ENCODE peak calls at places on chromosomes 11 and 22, in six cellular contexts. One of them, this sample, is unnamed.

GRCh38 chr11:130223291-130223971 is 63.8 kb downstream of the ST14 start:
- DNase-seq in effector memory CD4-positive, alpha-beta T cell: no peak
- DNase-seq in psoas muscle: no peak
- DNase-seq in heart right ventricle: no peak
- DNase-seq in sigmoid colon: no peak
- DNase-seq in lower leg skin: no peak
- DNase-seq in this sample: no peak

GRCh38 chr11:62439785-62440602 is 21.2 kb downstream of the SCGB1A1 start:
- DNase-seq in effector memory CD4-positive, alpha-beta T cell: no peak
- DNase-seq in psoas muscle: peak
- DNase-seq in heart right ventricle: peak
- DNase-seq in sigmoid colon: peak
- DNase-seq in lower leg skin: peak
- DNase-seq in this sample: no peak

GRCh38 chr22:48156603-48157355 is 1394.3 kb downstream of the TBC1D22A start:
- DNase-seq in effector memory CD4-positive, alpha-beta T cell: no peak
- DNase-seq in psoas muscle: no peak
- DNase-seq in heart right ventricle: no peak
- DNase-seq in sigmoid colon: no peak
- DNase-seq in lower leg skin: peak
- DNase-seq in this sample: no peak

GRCh38 chr11:10899542-10899830 is 41.6 kb upstream of the ZBED5 start:
- DNase-seq in effector memory CD4-positive, alpha-beta T cell: no peak
- DNase-seq in psoas muscle: peak
- DNase-seq in heart right ventricle: peak
- DNase-seq in sigmoid colon: peak
- DNase-seq in lower leg skin: peak
- DNase-seq in this sample: peak

GRCh38 chr11:1557904-1558831 is 13.9 kb downstream of the DUSP8 start:
- DNase-seq in effector memory CD4-positive, alpha-beta T cell: no peak
- DNase-seq in psoas muscle: peak
- DNase-seq in heart right ventricle: peak
- DNase-seq in sigmoid colon: peak
- DNase-seq in lower leg skin: no peak
- DNase-seq in this sample: no peak

GRCh38 chr11:91749231-91749630 is 475.4 kb upstream of the FAT3 start:
- DNase-seq in effector memory CD4-positive, alpha-beta T cell: no peak
- DNase-seq in psoas muscle: no peak
- DNase-seq in heart right ventricle: no peak
- DNase-seq in sigmoid colon: no peak
- DNase-seq in lower leg skin: no peak
- DNase-seq in this sample: no peak

GRCh38 chr11:33723238-33723881 is 12.9 kb downstream of the CD59 start:
- DNase-seq in effector memory CD4-positive, alpha-beta T cell: no peak
- DNase-seq in psoas muscle: peak
- DNase-seq in heart right ventricle: no peak
- DNase-seq in sigmoid colon: no peak
- DNase-seq in lower leg skin: peak
- DNase-seq in this sample: no peak

GRCh38 chr11:105000797-105001196 is 22.2 kb downstream of the CASP5 start:
- DNase-seq in effector memory CD4-positive, alpha-beta T cell: peak
- DNase-seq in psoas muscle: no peak
- DNase-seq in heart right ventricle: peak
- DNase-seq in sigmoid colon: no peak
- DNase-seq in lower leg skin: no peak
- DNase-seq in this sample: no peak

GRCh38 chr22:35560366-35560765 is 19.7 kb downstream of the RASD2 start:
- DNase-seq in effector memory CD4-positive, alpha-beta T cell: no peak
- DNase-seq in psoas muscle: no peak
- DNase-seq in heart right ventricle: no peak
- DNase-seq in sigmoid colon: no peak
- DNase-seq in lower leg skin: no peak
- DNase-seq in this sample: no peak

GRCh38 chr22:50310949-50311444 is 3.6 kb upstream of the PLXNB2 start:
- DNase-seq in effector memory CD4-positive, alpha-beta T cell: no peak
- DNase-seq in psoas muscle: peak
- DNase-seq in heart right ventricle: peak
- DNase-seq in sigmoid colon: no peak
- DNase-seq in lower leg skin: no peak
- DNase-seq in this sample: no peak

GRCh38 chr22:36323855-36324331 is 63.9 kb downstream of the MYH9 start:
- DNase-seq in effector memory CD4-positive, alpha-beta T cell: no peak
- DNase-seq in psoas muscle: no peak
- DNase-seq in heart right ventricle: peak
- DNase-seq in sigmoid colon: no peak
- DNase-seq in lower leg skin: no peak
- DNase-seq in this sample: peak

GRCh38 chr11:68840661-68841653 is 759 bp downstream of the CPT1A start:
- DNase-seq in effector memory CD4-positive, alpha-beta T cell: no peak
- DNase-seq in psoas muscle: peak
- DNase-seq in heart right ventricle: peak
- DNase-seq in sigmoid colon: peak
- DNase-seq in lower leg skin: peak
- DNase-seq in this sample: peak

GRCh38 chr22:41762980-41763779 is 37.3 kb upstream of the CCDC134 start:
- DNase-seq in effector memory CD4-positive, alpha-beta T cell: no peak
- DNase-seq in psoas muscle: no peak
- DNase-seq in heart right ventricle: no peak
- DNase-seq in sigmoid colon: no peak
- DNase-seq in lower leg skin: no peak
- DNase-seq in this sample: no peak

GRCh38 chr11:2802389-2803185 is 83.0 kb downstream of the CDKN1C start:
- DNase-seq in effector memory CD4-positive, alpha-beta T cell: no peak
- DNase-seq in psoas muscle: peak
- DNase-seq in heart right ventricle: peak
- DNase-seq in sigmoid colon: peak
- DNase-seq in lower leg skin: peak
- DNase-seq in this sample: peak

GRCh38 chr11:2319791-2320481 is 18.1 kb downstream of the TSPAN32 start:
- DNase-seq in effector memory CD4-positive, alpha-beta T cell: no peak
- DNase-seq in psoas muscle: no peak
- DNase-seq in heart right ventricle: no peak
- DNase-seq in sigmoid colon: peak
- DNase-seq in lower leg skin: peak
- DNase-seq in this sample: no peak

GRCh38 chr11:13339196-13340153 is 61.9 kb downstream of the BMAL1 start:
- DNase-seq in effector memory CD4-positive, alpha-beta T cell: peak
- DNase-seq in psoas muscle: no peak
- DNase-seq in heart right ventricle: no peak
- DNase-seq in sigmoid colon: no peak
- DNase-seq in lower leg skin: no peak
- DNase-seq in this sample: no peak

GRCh38 chr11:81907996-81908395 is 825.7 kb downstream of the FAM181B start:
- DNase-seq in effector memory CD4-positive, alpha-beta T cell: no peak
- DNase-seq in psoas muscle: no peak
- DNase-seq in heart right ventricle: no peak
- DNase-seq in sigmoid colon: no peak
- DNase-seq in lower leg skin: no peak
- DNase-seq in this sample: no peak

GRCh38 chr11:130518164-130518563 is 69.7 kb downstream of the ADAMTS15 start:
- DNase-seq in effector memory CD4-positive, alpha-beta T cell: no peak
- DNase-seq in psoas muscle: no peak
- DNase-seq in heart right ventricle: no peak
- DNase-seq in sigmoid colon: no peak
- DNase-seq in lower leg skin: no peak
- DNase-seq in this sample: no peak

GRCh38 chr11:74824285-74824982 is 75.8 kb downstream of the RNF169 start:
- DNase-seq in effector memory CD4-positive, alpha-beta T cell: no peak
- DNase-seq in psoas muscle: no peak
- DNase-seq in heart right ventricle: no peak
- DNase-seq in sigmoid colon: no peak
- DNase-seq in lower leg skin: no peak
- DNase-seq in this sample: no peak

GRCh38 chr11:34519595-34520235 is 6.1 kb upstream of the ELF5 start:
- DNase-seq in effector memory CD4-positive, alpha-beta T cell: no peak
- DNase-seq in psoas muscle: no peak
- DNase-seq in heart right ventricle: no peak
- DNase-seq in sigmoid colon: no peak
- DNase-seq in lower leg skin: no peak
- DNase-seq in this sample: no peak

GRCh38 chr11:120500414-120500936 is 11.1 kb upstream of the GRIK4 start:
- DNase-seq in effector memory CD4-positive, alpha-beta T cell: no peak
- DNase-seq in psoas muscle: no peak
- DNase-seq in heart right ventricle: no peak
- DNase-seq in sigmoid colon: no peak
- DNase-seq in lower leg skin: no peak
- DNase-seq in this sample: no peak

GRCh38 chr11:12285106-12285505 is 92.3 kb upstream of the PARVA start:
- DNase-seq in effector memory CD4-positive, alpha-beta T cell: no peak
- DNase-seq in psoas muscle: no peak
- DNase-seq in heart right ventricle: no peak
- DNase-seq in sigmoid colon: no peak
- DNase-seq in lower leg skin: peak
- DNase-seq in this sample: no peak

GRCh38 chr11:60307507-60308195 is 19.4 kb upstream of the MS4A6E start:
- DNase-seq in effector memory CD4-positive, alpha-beta T cell: no peak
- DNase-seq in psoas muscle: no peak
- DNase-seq in heart right ventricle: no peak
- DNase-seq in sigmoid colon: no peak
- DNase-seq in lower leg skin: no peak
- DNase-seq in this sample: no peak

GRCh38 chr11:134032031-134032430 is 36.8 kb upstream of the JAM3 start:
- DNase-seq in effector memory CD4-positive, alpha-beta T cell: no peak
- DNase-seq in psoas muscle: no peak
- DNase-seq in heart right ventricle: no peak
- DNase-seq in sigmoid colon: no peak
- DNase-seq in lower leg skin: no peak
- DNase-seq in this sample: no peak

GRCh38 chr11:61375709-61376108 is 13.5 kb downstream of the TMEM138 start:
- DNase-seq in effector memory CD4-positive, alpha-beta T cell: no peak
- DNase-seq in psoas muscle: no peak
- DNase-seq in heart right ventricle: no peak
- DNase-seq in sigmoid colon: no peak
- DNase-seq in lower leg skin: no peak
- DNase-seq in this sample: no peak

GRCh38 chr11:113331436-113331835 is 17.1 kb downstream of the TTC12 start:
- DNase-seq in effector memory CD4-positive, alpha-beta T cell: no peak
- DNase-seq in psoas muscle: no peak
- DNase-seq in heart right ventricle: no peak
- DNase-seq in sigmoid colon: no peak
- DNase-seq in lower leg skin: no peak
- DNase-seq in this sample: no peak

GRCh38 chr22:44403930-44404329 is 91.2 kb upstream of the SHISAL1 start:
- DNase-seq in effector memory CD4-positive, alpha-beta T cell: no peak
- DNase-seq in psoas muscle: peak
- DNase-seq in heart right ventricle: peak
- DNase-seq in sigmoid colon: peak
- DNase-seq in lower leg skin: peak
- DNase-seq in this sample: no peak

GRCh38 chr11:29255401-29255800 is 761.4 kb downstream of the KCNA4 start:
- DNase-seq in effector memory CD4-positive, alpha-beta T cell: no peak
- DNase-seq in psoas muscle: no peak
- DNase-seq in heart right ventricle: no peak
- DNase-seq in sigmoid colon: no peak
- DNase-seq in lower leg skin: no peak
- DNase-seq in this sample: no peak
- H3K4me3 ChIP-seq in effector memory CD4-positive, alpha-beta T cell: no peak
- H3K4me3 ChIP-seq in psoas muscle: no peak
- H3K4me3 ChIP-seq in heart right ventricle: no peak
- H3K4me3 ChIP-seq in sigmoid colon: no peak
- H3K4me3 ChIP-seq in lower leg skin: no peak
- H3K4me3 ChIP-seq in this sample: no peak

GRCh38 chr11:65786008-65786785 is 666 bp upstream of the OVOL1 start:
- DNase-seq in effector memory CD4-positive, alpha-beta T cell: no peak
- DNase-seq in psoas muscle: peak
- DNase-seq in heart right ventricle: no peak
- DNase-seq in sigmoid colon: no peak
- DNase-seq in lower leg skin: no peak
- DNase-seq in this sample: no peak
- H3K4me3 ChIP-seq in effector memory CD4-positive, alpha-beta T cell: peak
- H3K4me3 ChIP-seq in psoas muscle: peak
- H3K4me3 ChIP-seq in heart right ventricle: peak
- H3K4me3 ChIP-seq in sigmoid colon: peak
- H3K4me3 ChIP-seq in lower leg skin: no peak
- H3K4me3 ChIP-seq in this sample: peak

GRCh38 chr11:518463-519202 is 11.6 kb upstream of the RNH1 start:
- DNase-seq in effector memory CD4-positive, alpha-beta T cell: peak
- DNase-seq in psoas muscle: peak
- DNase-seq in heart right ventricle: peak
- DNase-seq in sigmoid colon: peak
- DNase-seq in lower leg skin: peak
- DNase-seq in this sample: peak
- H3K4me3 ChIP-seq in effector memory CD4-positive, alpha-beta T cell: peak
- H3K4me3 ChIP-seq in psoas muscle: peak
- H3K4me3 ChIP-seq in heart right ventricle: peak
- H3K4me3 ChIP-seq in sigmoid colon: peak
- H3K4me3 ChIP-seq in lower leg skin: no peak
- H3K4me3 ChIP-seq in this sample: peak

GRCh38 chr22:31488988-31489617 is 539 bp downstream of the EIF4ENIF1 start:
- DNase-seq in effector memory CD4-positive, alpha-beta T cell: peak
- DNase-seq in psoas muscle: peak
- DNase-seq in heart right ventricle: peak
- DNase-seq in sigmoid colon: no peak
- DNase-seq in lower leg skin: peak
- DNase-seq in this sample: peak

GRCh38 chr22:31490496-31490925 is 869 bp upstream of the EIF4ENIF1 start:
- DNase-seq in effector memory CD4-positive, alpha-beta T cell: peak
- DNase-seq in psoas muscle: peak
- DNase-seq in heart right ventricle: peak
- DNase-seq in sigmoid colon: peak
- DNase-seq in lower leg skin: peak
- DNase-seq in this sample: peak

GRCh38 chr22:31492151-31492550 is 2.5 kb upstream of the EIF4ENIF1 start:
- DNase-seq in effector memory CD4-positive, alpha-beta T cell: no peak
- DNase-seq in psoas muscle: no peak
- DNase-seq in heart right ventricle: no peak
- DNase-seq in sigmoid colon: no peak
- DNase-seq in lower leg skin: no peak
- DNase-seq in this sample: no peak

GRCh38 chr22:31489632-31490495 is at the start of gene EIF4ENIF1:
- DNase-seq in effector memory CD4-positive, alpha-beta T cell: peak
- DNase-seq in psoas muscle: peak
- DNase-seq in heart right ventricle: peak
- DNase-seq in sigmoid colon: peak
- DNase-seq in lower leg skin: peak
- DNase-seq in this sample: peak

DNA sequence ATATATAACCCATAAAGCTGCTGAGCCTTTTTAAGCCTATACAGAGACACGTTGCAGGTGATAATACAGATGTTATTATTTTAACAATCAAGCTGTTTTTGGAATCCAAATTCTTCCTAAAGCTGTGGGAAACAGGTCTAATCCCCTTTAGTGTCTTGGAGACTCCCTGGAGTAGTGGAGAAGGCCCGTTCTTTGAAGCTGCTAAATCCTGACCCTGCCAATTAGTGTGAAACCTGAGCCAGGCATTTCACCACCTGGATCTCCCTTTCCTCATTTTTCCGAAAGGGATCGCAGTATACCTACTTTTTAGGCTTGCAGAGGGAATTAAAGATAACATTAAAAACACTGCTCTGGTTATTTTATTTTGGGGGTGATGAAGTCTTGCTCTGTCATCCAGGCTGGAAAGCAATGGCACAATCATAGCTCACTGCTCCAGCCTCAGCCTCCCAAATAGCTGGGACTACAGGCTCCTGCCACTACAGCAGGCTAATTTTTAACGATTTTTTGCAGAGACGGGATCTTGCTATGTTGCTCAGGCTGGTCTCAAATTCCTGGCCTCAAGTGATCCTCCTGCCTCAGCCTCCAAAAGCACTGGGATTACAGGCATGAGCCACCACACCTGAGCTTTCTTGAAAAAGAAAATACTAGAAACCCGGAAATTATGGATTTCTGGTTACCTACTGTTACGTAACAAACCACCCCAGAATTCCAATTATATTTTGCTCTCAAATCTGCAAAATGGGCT is 1.7 kb upstream of the EIF4ENIF1 start:
- DNase-seq in effector memory CD4-positive, alpha-beta T cell: no peak
- DNase-seq in psoas muscle: no peak
- DNase-seq in heart right ventricle: no peak
- DNase-seq in sigmoid colon: no peak
- DNase-seq in lower leg skin: no peak
- DNase-seq in this sample: no peak
- H3K4me3 ChIP-seq in effector memory CD4-positive, alpha-beta T cell: no peak
- H3K4me3 ChIP-seq in psoas muscle: peak
- H3K4me3 ChIP-seq in heart right ventricle: no peak
- H3K4me3 ChIP-seq in sigmoid colon: no peak
- H3K4me3 ChIP-seq in lower leg skin: no peak
- H3K4me3 ChIP-seq in this sample: peak

This sample was measured in left ventricle myocardium inferior.